ENCODE peak calls at places on chromosomes 5 and 9, in five cellular contexts. S is sciatic nerve; E is CD4-positive, alpha-beta T cell; T is aorta; D is fibroblast of mammary gland. C is an unnamed sample.

GRCh38 chr5:123875444-123876264 is 363.7 kb downstream of the CSNK1G3 start:
- DNase-seq in T (no peak), D (no peak), S (no peak), E (no peak), C (no peak)

GRCh38 chr5:134003957-134004625 is 684 bp downstream of the VDAC1 start:
- DNase-seq in D (peak; percentile 54), T (peak; percentile 82), S (peak; percentile 79), E (no peak), C (peak; percentile 79)

GRCh38 chr9:114936566-114936965 is 6.2 kb upstream of the TNFSF8 start:
- DNase-seq in E (no peak), D (peak; percentile 15), T (no peak), S (no peak), C (no peak)

GRCh38 chr5:113269023-113269997 is 165.5 kb downstream of the TSSK1B start:
- DNase-seq in E (no peak), D (no peak), T (no peak), S (no peak), C (no peak)

GRCh38 chr5:5957737-5958136 is 420.6 kb downstream of the MED10 start:
- DNase-seq in D (no peak), T (no peak), E (no peak), S (no peak), C (no peak)

GRCh38 chr5:42840279-42840678 is 28.6 kb upstream of the SELENOP start:
- DNase-seq in S (peak; percentile 80), E (no peak), D (peak; percentile 97), T (peak; percentile 83), C (peak; percentile 82)

GRCh38 chr5:59661939-59662615 is 231.4 kb downstream of the PDE4D start:
- DNase-seq in D (no peak), S (no peak), E (no peak), T (no peak), C (no peak)

GRCh38 chr9:89189215-89189614 is 10.6 kb upstream of the SHC3 start:
- DNase-seq in D (no peak), T (no peak), E (no peak), S (no peak), C (no peak)

C was measured in Right ventricle myocardium superior.